ENCODE peak calls at places on chromosomes 3 and 15, in four cellular contexts. S, W, M and P are unnamed samples.
A peak's percentile ranks its signal among the peaks of the same experiment; 100 is the strongest.

GRCh38 chr3:171251842-171252241 is 208.4 kb downstream of the TNIK start:
- DNase-seq in W (no peak), M (no peak), S (no peak), P (no peak)

GRCh38 chr3:146072824-146073223 is 88.2 kb downstream of the PLOD2 start:
- DNase-seq in W (no peak), S (peak; percentile 15), M (no peak), P (peak; percentile 24)

GRCh38 chr3:29441422-29441821 is 160.6 kb downstream of the RBMS3 start:
- DNase-seq in S (peak; percentile 51), W (peak; percentile 39), M (no peak), P (no peak)

GRCh38 chr3:40971191-40972168 is 227.8 kb upstream of the CTNNB1 start:
- DNase-seq in W (no peak), M (peak; percentile 94), S (peak; percentile 93), P (peak; percentile 49)

GRCh38 chr3:126551066-126551838 is 7.5 kb downstream of the C3orf22 start:
- DNase-seq in W (no peak), S (peak; percentile 26), M (no peak), P (no peak)

GRCh38 chr3:48418651-48419050 is 11.2 kb downstream of the PLXNB1 start:
- DNase-seq in S (no peak), M (no peak), W (no peak), P (no peak)

GRCh38 chr15:71937650-71938311 is 127.4 kb downstream of the NR2E3 start:
- DNase-seq in W (no peak), M (no peak), S (no peak), P (no peak)

GRCh38 chr3:11717768-11718581 is 74.3 kb upstream of the VGLL4 start:
- DNase-seq in S (peak; percentile 67), W (no peak), M (peak; percentile 40), P (no peak)

GRCh38 chr15:63374686-63375520 is 6.7 kb downstream of the CA12 start:
- DNase-seq in M (peak; percentile 63), S (peak; percentile 73), W (peak; percentile 73), P (peak; percentile 89)

GRCh38 chr3:142844339-142844977 is 44.4 kb downstream of the PCOLCE2 start:
- DNase-seq in M (peak; percentile 50), S (peak; percentile 42), W (peak; percentile 64), P (peak; percentile 21)

GRCh38 chr3:82033186-82033585 is 271.7 kb upstream of the GBE1 start:
- DNase-seq in S (no peak), W (no peak), M (no peak), P (no peak)

GRCh38 chr3:162729686-162730085 is 1233.1 kb downstream of the OTOL1 start:
- DNase-seq in W (no peak), S (no peak), M (peak; percentile 19), P (peak; percentile 33)

GRCh38 chr15:62164500-62165028 is 521 bp downstream of the C2CD4B start:
- DNase-seq in W (peak; percentile 48), M (peak; percentile 28), S (no peak), P (peak; percentile 22)

GRCh38 chr3:130894130-130894872 is 417 bp downstream of the ATP2C1 start:
- DNase-seq in S (no peak), M (peak; percentile 4), W (peak; percentile 40), P (no peak)

GRCh38 chr3:57143886-57144459 is 21.2 kb downstream of the IL17RD start:
- DNase-seq in S (no peak), M (no peak), W (no peak), P (no peak)

GRCh38 chr3:82587174-82587573 is 825.7 kb upstream of the GBE1 start:
- DNase-seq in M (no peak), W (no peak), S (no peak), P (no peak)

GRCh38 chr3:149576071-149576564 is 81.7 kb downstream of the WWTR1 start:
- DNase-seq in W (peak; percentile 97), M (peak; percentile 89), S (peak; percentile 95), P (peak; percentile 97)

GRCh38 chr3:194231840-194232832 is 96.2 kb downstream of the HES1 start:
- DNase-seq in W (peak; percentile 48), M (no peak), S (no peak), P (no peak)

GRCh38 chr15:87154771-87155170 is 1075.1 kb downstream of the AGBL1 start:
- DNase-seq in W (no peak), S (peak; percentile 45), M (no peak), P (no peak)

GRCh38 chr3:185473290-185473815 is 25.5 kb downstream of the TMEM41A start:
- DNase-seq in W (peak; percentile 9), S (no peak), M (peak; percentile 11), P (no peak)

GRCh38 chr3:108488631-108489030 is 21.8 kb downstream of the MYH15 start:
- DNase-seq in M (no peak), S (peak; percentile 37), W (no peak), P (peak; percentile 63)

GRCh38 chr15:33699691-33700447 is 268.4 kb upstream of the CHRM5 start:
- DNase-seq in W (peak; percentile 18), S (peak; percentile 10), M (peak; percentile 53), P (peak; percentile 20)

GRCh38 chr3:46676601-46677071 is 16.8 kb downstream of the ALS2CL start:
- DNase-seq in S (no peak), W (no peak), M (no peak), P (no peak)

GRCh38 chr3:126540342-126540849 is 16.4 kb downstream of the CHST13 start:
- DNase-seq in M (peak; percentile 33), S (peak; percentile 96), W (peak; percentile 72), P (peak; percentile 87)

GRCh38 chr3:100615684-100616083 is 6.3 kb downstream of the ADGRG7 start:
- DNase-seq in S (peak; percentile 50), M (no peak), W (no peak), P (peak; percentile 49)

GRCh38 chr3:56467108-56467507 is 1.2 kb downstream of the ERC2 start:
- DNase-seq in S (peak; percentile 19), M (peak; percentile 80), W (peak; percentile 70), P (peak; percentile 78)

GRCh38 chr15:62584301-62585235 is 419.5 kb upstream of the C2CD4B start:
- DNase-seq in S (no peak), W (no peak), M (no peak), P (no peak)

GRCh38 chr15:57213783-57214366 is 162.4 kb upstream of the CGNL1 start:
- DNase-seq in S (peak; percentile 76), W (peak; percentile 85), M (peak; percentile 51), P (peak; percentile 48)

GRCh38 chr15:63185206-63185605 is 4.2 kb upstream of the RAB8B start:
- DNase-seq in S (no peak), M (no peak), W (peak; percentile 37), P (no peak)

GRCh38 chr3:30915782-30916181 is 21.3 kb upstream of the GADL1 start:
- DNase-seq in S (peak; percentile 40), W (no peak), M (no peak), P (no peak)

GRCh38 chr15:34951993-34952392 is 17.5 kb downstream of the AQR start:
- DNase-seq in W (no peak), M (no peak), S (peak; percentile 91), P (peak; percentile 41)

GRCh38 chr3:77513541-77513940 is 473.6 kb downstream of the ROBO2 start:
- DNase-seq in S (peak; percentile 54), M (no peak), W (no peak), P (peak; percentile 79)

GRCh38 chr3:15427182-15427880 is at the start of the genes EAF1 and METTL6:
- DNase-seq in M (peak; percentile 85), W (peak; percentile 93), S (peak; percentile 80), P (peak; percentile 69)
- TF ChIP-seq CTCF in M (no peak), W (peak; percentile 16), S (peak; percentile 25), P (no peak)

GRCh38 chr15:66786222-66786621 is 84.2 kb downstream of the SMAD6 start:
- DNase-seq in W (no peak), M (no peak), S (no peak), P (no peak)

GRCh38 chr15:66787472-66787871 is 85.4 kb downstream of the SMAD6 start:
- DNase-seq in S (no peak), W (no peak), M (no peak), P (no peak)

GRCh38 chr15:66788024-66788423 is 86.0 kb downstream of the SMAD6 start:
- DNase-seq in M (no peak), W (no peak), S (no peak), P (no peak)

GRCh38 chr15:66786708-66787471 is 84.9 kb downstream of the SMAD6 start:
- DNase-seq in W (no peak), S (no peak), M (no peak), P (no peak)

DNA sequence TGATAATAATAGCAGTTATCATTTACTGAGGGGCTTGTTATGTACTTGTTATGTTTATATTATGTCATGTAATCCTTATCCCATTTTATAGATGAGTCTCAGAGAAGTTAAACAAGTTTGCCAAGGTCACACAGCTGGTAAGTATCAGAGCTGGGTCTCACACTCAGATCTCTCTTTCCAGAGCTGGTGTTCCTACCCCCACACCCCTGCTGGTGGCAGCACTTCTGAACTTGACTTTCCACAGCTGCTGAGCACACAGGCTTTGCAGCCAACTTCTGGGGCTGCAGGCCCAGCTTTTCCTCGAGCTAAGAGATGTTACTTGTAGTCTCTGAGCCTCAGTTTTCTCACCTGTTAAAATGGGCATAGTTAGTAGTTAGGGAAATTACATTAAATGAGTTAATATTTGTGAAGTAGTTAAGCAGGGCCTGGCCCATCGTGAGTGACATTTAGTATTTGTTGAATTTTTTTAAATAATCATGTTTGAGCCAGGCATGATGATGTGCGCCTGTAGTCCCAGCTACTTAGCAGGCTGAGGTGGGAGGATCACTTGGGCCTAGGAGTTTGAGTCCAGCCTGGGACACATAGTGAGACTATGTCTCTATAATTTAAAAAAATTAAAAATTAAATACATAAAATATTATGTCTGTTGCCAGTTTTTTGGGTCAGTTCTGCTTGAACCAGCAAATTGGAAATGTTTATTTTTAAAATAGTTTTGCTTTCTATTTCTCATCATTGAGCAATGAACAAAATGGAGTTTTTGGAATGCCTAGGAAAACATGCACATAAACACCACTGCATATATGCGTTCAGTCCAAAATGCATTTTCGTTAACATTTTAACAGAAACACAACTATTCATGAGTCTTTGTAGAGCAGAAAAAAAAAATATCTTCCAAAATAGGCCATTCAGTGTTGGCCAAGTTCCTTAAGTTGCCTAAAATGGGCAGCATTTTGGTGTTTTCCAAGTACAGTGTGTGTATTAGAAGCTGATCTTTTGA is 87.3 kb downstream of the SMAD6 start:
- DNase-seq in S (peak; percentile 83), M (peak; percentile 77), W (peak; percentile 66), P (peak; percentile 79)
- TF ChIP-seq CTCF in S (peak; percentile 78), M (peak; percentile 66), W (peak; percentile 56), P (peak; percentile 74)

GRCh38 chr3:197328198-197328597 is 29.8 kb upstream of the DLG1 start:
- DNase-seq in M (no peak), S (no peak), W (no peak), P (no peak)

GRCh38 chr3:197327701-197328100 is 29.3 kb upstream of the DLG1 start:
- DNase-seq in W (no peak), M (no peak), S (peak; percentile 51), P (peak; percentile 78)

GRCh38 chr3:197333901-197334639 is 35.7 kb upstream of the DLG1 start:
- DNase-seq in S (no peak), W (no peak), M (no peak), P (no peak)

GRCh38 chr3:197329382-197329781 is 31.0 kb upstream of the DLG1 start:
- DNase-seq in S (no peak), M (no peak), W (no peak), P (no peak)

DNA sequence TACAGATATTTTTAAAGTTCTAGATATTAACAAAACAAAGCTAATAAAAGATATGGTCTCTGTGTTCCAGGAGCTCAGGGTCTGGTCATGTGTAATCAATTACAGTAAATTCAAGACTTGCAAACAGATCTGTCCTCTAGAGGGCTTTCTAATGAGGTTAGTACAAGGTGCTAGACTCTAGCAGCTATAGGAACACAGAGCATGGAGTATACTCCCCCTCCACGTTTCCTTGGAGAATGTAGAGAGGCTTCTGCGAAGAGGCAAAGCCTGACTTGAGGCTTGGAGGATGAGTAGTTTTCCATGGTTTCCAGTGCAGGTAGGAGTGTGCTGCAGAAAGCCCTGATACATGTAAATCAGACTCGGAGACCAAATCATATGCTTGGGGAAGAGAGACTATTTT is 32.7 kb upstream of the DLG1 start:
- DNase-seq in S (peak; percentile 48), M (no peak), W (peak; percentile 58), P (peak; percentile 51)
- TF ChIP-seq CTCF in S (peak; percentile 47), M (no peak), W (peak; percentile 45), P (peak; percentile 37)

GRCh38 chr3:52054689-52055511 is 1.5 kb downstream of the DUSP7 start:
- DNase-seq in S (peak; percentile 42), W (no peak), M (no peak), P (no peak)
- TF ChIP-seq CTCF in S (peak; percentile 25), W (peak; percentile 33), M (peak; percentile 24), P (peak; percentile 34)